ENCODE peak calls at places on chromosome 12, in four cellular contexts. H, D, K and U are unnamed samples.

GRCh38 chr12:26939192-26939832 is 1.0 kb downstream of the FGFR1OP2 start:
- DNase-seq in H (no peak), D (no peak), K (no peak), U (no peak)

GRCh38 chr12:56078931-56079728 is 835 bp upstream of the ERBB3 start:
- DNase-seq in D (peak), K (peak), H (peak), U (peak)

GRCh38 chr12:57592551-57593165 is 1.7 kb downstream of the PIP4K2C start:
- DNase-seq in D (no peak), K (peak), H (no peak), U (no peak)

GRCh38 chr12:125159687-125160086 is 94.5 kb downstream of the AACS start:
- DNase-seq in K (no peak), D (no peak), H (no peak), U (no peak)

GRCh38 chr12:29103539-29103974 is 45.5 kb upstream of the FAR2 start:
- DNase-seq in H (no peak), D (no peak), K (no peak), U (no peak)

GRCh38 chr12:104691661-104692334 is 235.1 kb downstream of the CHST11 start:
- DNase-seq in K (no peak), D (no peak), H (no peak), U (no peak)

GRCh38 chr12:123167329-123167728 is 16.4 kb upstream of the PITPNM2 start:
- DNase-seq in D (no peak), H (no peak), K (no peak), U (no peak)

GRCh38 chr12:39272934-39273770 is 169.8 kb downstream of the KIF21A start:
- DNase-seq in K (peak), D (no peak), H (peak), U (peak)

GRCh38 chr12:65867428-65867827 is 43.1 kb downstream of the HMGA2 start:
- DNase-seq in D (no peak), H (peak), K (peak), U (peak)

GRCh38 chr12:125161712-125162023 is 96.4 kb downstream of the AACS start:
- DNase-seq in K (no peak), H (no peak), D (no peak), U (no peak)

GRCh38 chr12:58588771-58589170 is 331.5 kb downstream of the LRIG3 start:
- DNase-seq in D (no peak), K (peak), H (peak), U (peak)

GRCh38 chr12:111937429-111937828 is 75.5 kb downstream of the TMEM116 start:
- DNase-seq in K (peak), H (peak), D (no peak), U (peak)

GRCh38 chr12:49891476-49891875 is 12.2 kb downstream of the FAIM2 start:
- DNase-seq in H (no peak), K (no peak), D (no peak), U (no peak)

GRCh38 chr12:111411187-111411764 is 5.6 kb downstream of the SH2B3 start:
- DNase-seq in D (no peak), K (no peak), H (no peak), U (no peak)

GRCh38 chr12:124510301-124510970 is 57.0 kb downstream of the NCOR2 start:
- DNase-seq in K (no peak), D (no peak), H (no peak), U (no peak)

GRCh38 chr12:59548930-59549329 is 46.9 kb upstream of the SLC16A7 start:
- DNase-seq in K (no peak), H (no peak), D (no peak), U (no peak)

GRCh38 chr12:45122776-45123380 is 72.0 kb upstream of the DBX2 start:
- DNase-seq in K (peak), H (peak), D (no peak), U (peak)

GRCh38 chr12:57898308-57898970 is 42.9 kb upstream of the ATP23 start:
- DNase-seq in H (no peak), D (no peak), K (no peak), U (no peak)

GRCh38 chr12:132275110-132275531 is 54.3 kb downstream of the GALNT9 start:
- DNase-seq in H (peak), K (peak), D (no peak), U (peak)

GRCh38 chr12:118398878-118399277 is 22.5 kb downstream of the SUDS3 start:
- DNase-seq in K (no peak), H (no peak), D (no peak), U (no peak)

GRCh38 chr12:101021911-101022388 is 188.1 kb downstream of the SLC5A8 start:
- DNase-seq in H (peak), K (peak), D (no peak), U (peak)

GRCh38 chr12:96698521-96698920 is 208.5 kb upstream of the NEDD1 start:
- DNase-seq in D (no peak), H (peak), K (peak), U (no peak)
- TF ChIP-seq CTCF in D (no peak), H (peak), K (peak), U (peak)

DNA sequence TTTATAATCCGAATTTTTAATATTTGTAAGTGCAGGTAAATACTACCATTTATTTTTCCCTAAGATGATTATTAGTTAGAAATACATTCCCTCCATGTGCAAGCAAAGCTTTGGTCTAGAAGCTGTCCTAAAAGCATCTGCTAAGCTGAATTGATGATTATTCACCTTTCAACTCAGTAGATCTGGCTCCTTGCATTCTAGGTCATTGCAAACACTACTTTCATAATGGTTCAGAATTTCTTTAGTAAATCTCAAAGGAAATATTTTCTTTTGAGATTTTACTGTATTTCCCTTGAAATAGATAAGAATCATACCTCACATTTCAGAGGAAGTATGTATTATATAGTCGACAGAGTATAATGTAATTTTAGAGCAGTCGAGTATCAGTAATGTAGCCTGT is 2.4 kb downstream of the ETNK1 start:
- DNase-seq in H (peak), K (no peak), D (no peak), U (no peak)
- H3K4me3 ChIP-seq in H (peak), K (peak), D (peak), U (peak)

GRCh38 chr12:6751767-6752166 is 1.2 kb downstream of the MLF2 start:
- DNase-seq in D (no peak), H (no peak), K (no peak), U (no peak)

GRCh38 chr12:6752931-6753771 is at the start of gene MLF2:
- DNase-seq in H (peak), D (peak), K (peak), U (peak)

GRCh38 chr12:6754406-6754805 is 1.5 kb upstream of the MLF2 start:
- DNase-seq in H (no peak), K (no peak), D (no peak), U (no peak)

GRCh38 chr12:6752181-6752930 is 585 bp downstream of the MLF2 start:
- DNase-seq in K (peak), D (peak), H (peak), U (peak)

DNA sequence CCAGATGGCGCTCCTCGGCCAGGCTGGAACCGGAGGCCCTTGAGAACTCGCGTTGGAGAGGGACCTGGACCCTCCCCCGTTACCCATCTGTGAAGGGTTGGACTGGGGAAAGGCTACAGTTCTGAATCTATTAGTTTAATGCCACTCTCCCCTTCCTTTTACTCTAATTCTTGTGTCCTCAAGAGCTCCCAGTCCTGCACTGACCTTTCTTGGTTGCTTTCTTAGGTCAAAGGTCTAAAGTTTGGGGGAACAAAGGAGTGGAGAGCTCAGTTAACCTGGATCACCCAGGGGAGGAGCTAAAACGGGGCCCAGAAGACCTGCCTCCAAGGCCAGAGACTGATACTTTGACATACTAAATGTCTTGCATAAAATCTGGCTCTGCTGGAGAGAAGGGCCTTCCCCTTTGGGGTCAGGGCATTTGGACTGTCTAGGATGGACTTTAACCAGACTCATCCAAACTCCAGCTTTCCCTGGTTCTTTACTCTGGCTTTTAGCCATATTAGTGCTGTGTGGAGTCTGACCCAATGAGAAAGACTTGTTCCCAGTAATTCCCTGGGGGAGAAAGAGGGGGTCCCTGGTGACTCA is 923 bp upstream of the MLF2 start:
- DNase-seq in K (no peak), H (no peak), D (no peak), U (no peak)
- TF ChIP-seq CTCF in K (peak), H (peak), D (no peak), U (peak)

GRCh38 chr12:7099290-7099996 is 7.2 kb upstream of the C1R start:
- DNase-seq in D (no peak), K (no peak), H (no peak), U (no peak)
- H3K4me3 ChIP-seq in D (no peak), K (no peak), H (no peak), U (no peak)

GRCh38 chr12:89707992-89708792 is 446 bp downstream of the ATP2B1 start:
- DNase-seq in H (no peak), K (no peak), D (peak), U (no peak)
- TF ChIP-seq CTCF in H (peak), K (no peak), D (no peak), U (no peak)

GRCh38 chr12:63821781-63822251 is 22.7 kb upstream of the SRGAP1 start:
- DNase-seq in H (peak), K (peak), D (no peak), U (no peak)
- H3K4me3 ChIP-seq in H (peak), K (peak), D (peak), U (peak)

GRCh38 chr12:12714276-12715001 is 2.7 kb upstream of the CDKN1B start:
- DNase-seq in H (peak), K (no peak), D (peak), U (no peak)
- TF ChIP-seq CTCF in H (no peak), K (peak), D (no peak), U (peak)

DNA sequence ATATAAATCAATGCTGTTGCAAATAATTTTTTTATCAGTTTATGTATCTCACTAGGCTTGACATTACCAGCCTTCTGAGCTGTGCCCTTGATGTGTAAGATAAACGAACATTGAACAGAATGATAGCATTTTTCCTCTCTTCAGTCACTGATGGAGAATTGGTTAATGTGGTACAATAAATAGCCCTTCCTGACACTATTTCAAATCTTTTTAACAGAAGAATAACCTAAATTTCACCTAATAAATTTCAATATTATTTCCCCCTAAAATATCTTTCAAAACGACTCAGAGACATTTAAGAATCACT is 2.2 kb upstream of the ATP2B1 start:
- DNase-seq in K (no peak), H (no peak), D (no peak), U (no peak)
- H3K4me3 ChIP-seq in K (peak), H (peak), D (no peak), U (peak)

DNA sequence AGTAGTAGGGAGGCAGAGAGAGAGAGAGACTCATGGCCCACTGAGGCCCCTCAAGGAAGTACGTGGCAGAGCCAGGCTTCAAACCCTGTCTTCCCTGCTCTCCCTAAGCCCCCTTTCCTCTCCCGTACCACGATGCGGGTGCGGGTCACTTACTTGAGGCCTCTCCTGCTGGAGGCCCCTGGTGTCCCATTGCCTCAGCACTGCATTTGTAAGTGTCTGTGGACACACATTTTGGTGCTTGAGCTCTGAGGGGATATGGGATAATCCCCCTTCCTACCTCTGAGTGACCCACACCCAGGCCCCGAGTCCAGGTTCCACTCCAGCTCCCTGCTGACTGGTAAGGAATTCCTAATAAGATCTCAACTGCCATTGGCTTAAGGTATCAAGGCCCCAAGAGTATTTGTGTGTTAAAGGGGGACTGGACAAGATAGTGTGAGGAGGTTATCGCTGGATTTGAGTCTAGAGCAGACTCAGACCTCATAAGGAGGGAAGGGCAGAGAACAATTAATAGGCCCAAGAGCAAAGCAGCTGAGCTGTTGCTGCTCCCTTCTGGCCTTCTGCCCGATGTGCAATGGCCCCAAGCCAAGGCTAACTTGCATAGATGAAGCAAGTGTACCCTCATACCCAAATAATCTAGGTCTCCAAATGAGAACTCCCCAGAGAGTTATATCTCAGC is 71.9 kb downstream of the CRACR2A start:
- DNase-seq in H (peak), K (peak), D (no peak), U (peak)
- TF ChIP-seq CTCF in H (no peak), K (no peak), D (no peak), U (peak)